ENCODE peak calls at places on chromosomes 13 and 19, in four cellular contexts. M is heart right ventricle; R is CD8-positive, alpha-beta memory T cell; B is CD8-positive, alpha-beta T cell. U is an unnamed sample.
A peak's percentile ranks its signal among the peaks of the same experiment; 100 is the strongest.

GRCh38 chr19:29876414-29876813 is 64.6 kb downstream of the CCNE1 start:
- DNase-seq in B (no peak), R (no peak), M (no peak), U (no peak)

GRCh38 chr19:40809358-40810086 is 10.5 kb downstream of the EGLN2 start:
- DNase-seq in R (no peak), B (no peak), M (no peak), U (no peak)

GRCh38 chr19:48856921-48857320 is 11.5 kb downstream of the PLEKHA4 start:
- DNase-seq in R (no peak), M (no peak), B (no peak), U (no peak)

GRCh38 chr13:93038187-93038586 is 188.4 kb upstream of the GPC6 start:
- DNase-seq in M (no peak), B (no peak), R (no peak), U (no peak)

GRCh38 chr13:38577048-38577447 is 109.8 kb upstream of the FREM2 start:
- DNase-seq in M (no peak), B (no peak), R (no peak), U (no peak)

GRCh38 chr13:31174018-31174417 is 12.3 kb upstream of the HSPH1 start:
- DNase-seq in B (no peak), R (no peak), M (no peak), U (no peak)

GRCh38 chr19:19485998-19486290 is 29.4 kb downstream of the TSSK6 start:
- DNase-seq in R (no peak), B (no peak), M (no peak), U (no peak)

GRCh38 chr19:52492991-52493470 is 34.4 kb upstream of the ZNF808 start:
- DNase-seq in B (no peak), M (peak; percentile 13), R (no peak), U (no peak)

GRCh38 chr13:27338207-27338606 is 67.6 kb downstream of the RASL11A start:
- DNase-seq in M (no peak), B (no peak), R (no peak), U (no peak)

GRCh38 chr19:20182232-20182785 is 15.3 kb downstream of the ZNF486 start:
- DNase-seq in M (no peak), R (no peak), B (no peak), U (no peak)

GRCh38 chr13:62512194-62513141 is 1096.8 kb upstream of the PCDH20 start:
- DNase-seq in M (no peak), R (no peak), B (no peak), U (no peak)

GRCh38 chr13:84641491-84641890 is 759.2 kb upstream of the SLITRK1 start:
- DNase-seq in B (no peak), R (no peak), M (no peak), U (no peak)

GRCh38 chr19:7478173-7478842 is 10.5 kb downstream of the PEX11G start:
- DNase-seq in R (no peak), B (no peak), M (no peak), U (no peak)

GRCh38 chr19:2049741-2050348 is 1.2 kb downstream of the MKNK2 start:
- DNase-seq in R (peak; percentile 34), M (peak; percentile 76), B (peak; percentile 58), U (peak; percentile 49)

GRCh38 chr13:46778095-46778494 is 18.9 kb downstream of the ESD start:
- DNase-seq in M (no peak), B (no peak), R (no peak), U (no peak)

GRCh38 chr19:15448014-15448777 is 1.6 kb downstream of the WIZ start:
- DNase-seq in M (no peak), B (no peak), R (no peak), U (no peak)

GRCh38 chr19:21463449-21464105 is 41.8 kb upstream of the ZNF429 start:
- DNase-seq in R (no peak), M (peak; percentile 38), B (no peak), U (no peak)

GRCh38 chr19:45645631-45646344 is 6.6 kb upstream of the EML2 start:
- DNase-seq in R (peak; percentile 70), B (peak; percentile 68), M (peak; percentile 84), U (peak; percentile 68)

GRCh38 chr13:111339366-111340143 is 19.1 kb downstream of the TEX29 start:
- DNase-seq in R (no peak), B (no peak), M (no peak), U (no peak)

GRCh38 chr13:37942929-37943328 is 73.4 kb upstream of the TRPC4 start:
- DNase-seq in M (no peak), B (no peak), R (no peak), U (no peak)

GRCh38 chr19:8393192-8393870 is 3.2 kb downstream of the RAB11B start:
- DNase-seq in M (no peak), B (no peak), R (no peak), U (no peak)

GRCh38 chr19:40231544-40232424 is 5.3 kb upstream of the CCNP start:
- DNase-seq in B (no peak), R (no peak), M (no peak), U (no peak)

GRCh38 chr19:47232422-47233211 is 1.6 kb upstream of the BBC3 start:
- DNase-seq in B (no peak), R (no peak), M (no peak), U (no peak)

GRCh38 chr13:79404361-79404760 is 1.7 kb downstream of the RBM26 start:
- DNase-seq in B (no peak), M (no peak), R (no peak), U (no peak)

GRCh38 chr13:31172535-31172934 is 10.8 kb upstream of the HSPH1 start:
- DNase-seq in B (no peak), R (no peak), M (no peak), U (no peak)

GRCh38 chr19:2426661-2427322 is 594 bp downstream of the TIMM13 start:
- DNase-seq in M (peak; percentile 51), R (no peak), B (peak; percentile 38), U (peak; percentile 12)

GRCh38 chr19:21765151-21765550 is 2.2 kb downstream of the ZNF100 start:
- DNase-seq in B (no peak), R (no peak), M (no peak), U (no peak)

GRCh38 chr19:17337675-17338439 is 504 bp downstream of the GTPBP3 start:
- DNase-seq in R (peak; percentile 6), M (no peak), B (no peak), U (no peak)

GRCh38 chr13:105446197-105446596 is 1089.3 kb downstream of the EFNB2 start:
- DNase-seq in B (no peak), R (no peak), M (no peak), U (no peak)

GRCh38 chr19:18357041-18357440 is 16.6 kb downstream of the PGPEP1 start:
- DNase-seq in M (no peak), B (no peak), R (no peak), U (no peak)

GRCh38 chr13:41978007-41978406 is 17.1 kb upstream of the VWA8 start:
- DNase-seq in M (no peak), B (no peak), R (no peak), U (no peak)

GRCh38 chr13:83881917-83882625 is at the start of gene SLITRK1:
- DNase-seq in M (peak; percentile 35), R (no peak), B (no peak), U (no peak)

GRCh38 chr13:91647361-91647970 is 249.0 kb downstream of the GPC5 start:
- DNase-seq in R (no peak), M (peak; percentile 9), B (no peak), U (no peak)

GRCh38 chr19:47231215-47232054 is 436 bp upstream of the BBC3 start:
- DNase-seq in B (peak; percentile 93), M (peak; percentile 92), R (peak; percentile 94), U (peak; percentile 90)

GRCh38 chr19:21513651-21514050 is 8.2 kb downstream of the ZNF429 start:
- DNase-seq in M (no peak), R (no peak), B (no peak), U (no peak)

GRCh38 chr19:56405062-56405461 is 930 bp downstream of the ZNF583 start:
- DNase-seq in M (no peak), R (no peak), B (no peak), U (no peak)

GRCh38 chr19:56403261-56403660 is 871 bp upstream of the ZNF583 start:
- DNase-seq in R (no peak), B (no peak), M (no peak), U (no peak)

GRCh38 chr19:56400485-56400884 is 3.6 kb upstream of the ZNF583 start:
- DNase-seq in B (no peak), M (no peak), R (no peak), U (no peak)

GRCh38 chr19:56404705-56405056 is 549 bp downstream of the ZNF583 start:
- DNase-seq in B (no peak), R (peak; percentile 15), M (no peak), U (no peak)

DNA sequence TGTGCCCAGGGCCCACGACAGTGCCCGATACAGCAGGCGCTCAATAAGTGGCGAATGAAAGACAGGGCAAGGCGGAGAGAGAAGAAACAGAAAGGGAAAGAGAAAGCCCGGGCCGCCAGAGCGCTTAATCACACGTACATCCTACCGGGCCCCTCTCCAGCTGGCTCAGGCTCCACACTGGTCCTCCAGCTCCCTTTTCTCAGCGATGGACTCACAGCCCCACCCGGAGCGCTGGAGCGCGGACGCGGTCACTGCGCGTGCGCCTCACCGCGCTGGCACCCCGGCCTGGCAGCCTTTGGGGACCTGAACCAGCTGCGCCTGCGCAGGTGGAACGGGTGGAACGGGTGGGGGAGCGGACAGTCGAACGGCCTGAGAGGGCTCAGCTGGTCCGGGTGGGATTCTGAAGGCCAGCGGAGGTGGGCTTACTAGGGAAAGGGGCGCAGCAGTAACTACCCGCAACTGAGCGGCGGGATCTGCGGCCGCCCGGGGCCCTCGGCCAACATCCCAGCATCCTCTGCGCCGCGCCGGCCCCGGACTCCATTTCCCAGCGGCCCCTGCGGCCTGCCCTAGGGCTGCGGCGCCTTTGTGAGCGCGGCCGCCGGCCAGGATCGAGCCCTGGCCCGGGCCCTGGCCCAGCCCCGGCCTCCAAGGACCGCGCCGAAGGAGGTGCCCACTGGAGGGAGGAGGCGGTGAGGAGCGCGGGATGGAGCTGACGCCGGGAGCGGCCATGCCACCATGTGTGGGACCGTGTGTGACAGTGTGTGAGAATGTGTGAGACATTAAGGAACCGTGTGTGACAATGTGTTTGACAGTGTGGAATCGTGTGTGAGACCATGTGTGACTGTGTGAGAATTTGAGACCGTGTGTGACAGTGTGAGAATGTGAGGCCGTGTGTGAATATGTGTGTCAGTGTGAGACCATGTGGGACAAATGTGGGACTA is at the start of gene ZNF583:
- DNase-seq in B (peak; percentile 90), M (peak; percentile 98), R (peak; percentile 86), U (peak; percentile 74)
- H3K9me3 ChIP-seq in B (peaks cover 22% of the 10 kb centered on the region), M (peaks cover 51% of the 10 kb centered on the region), R (peaks cover 23% of the 10 kb centered on the region), U (peaks cover 14% of the 10 kb centered on the region)

GRCh38 chr19:1038995-1039645 is 787 bp upstream of the ABCA7 start:
- DNase-seq in M (no peak), B (no peak), R (no peak), U (no peak)
- H3K4me3 ChIP-seq in M (peak overlapping the region; percentile 30), B (peak overlapping the region; percentile 96), R (peak overlapping the region; percentile 78), U (peak overlapping the region; percentile 61)

GRCh38 chr19:13063461-13064091 is 39.1 kb downstream of the LYL1 start:
- DNase-seq in B (no peak), R (no peak), M (peak; percentile 53), U (no peak)
- H3K4me1 ChIP-seq in B (peaks cover 8% of the 10 kb centered on the region), R (peaks cover 16% of the 10 kb centered on the region), M (peaks cover 100% of the 10 kb centered on the region), U (no peaks in the 10 kb centered on the region)

DNA sequence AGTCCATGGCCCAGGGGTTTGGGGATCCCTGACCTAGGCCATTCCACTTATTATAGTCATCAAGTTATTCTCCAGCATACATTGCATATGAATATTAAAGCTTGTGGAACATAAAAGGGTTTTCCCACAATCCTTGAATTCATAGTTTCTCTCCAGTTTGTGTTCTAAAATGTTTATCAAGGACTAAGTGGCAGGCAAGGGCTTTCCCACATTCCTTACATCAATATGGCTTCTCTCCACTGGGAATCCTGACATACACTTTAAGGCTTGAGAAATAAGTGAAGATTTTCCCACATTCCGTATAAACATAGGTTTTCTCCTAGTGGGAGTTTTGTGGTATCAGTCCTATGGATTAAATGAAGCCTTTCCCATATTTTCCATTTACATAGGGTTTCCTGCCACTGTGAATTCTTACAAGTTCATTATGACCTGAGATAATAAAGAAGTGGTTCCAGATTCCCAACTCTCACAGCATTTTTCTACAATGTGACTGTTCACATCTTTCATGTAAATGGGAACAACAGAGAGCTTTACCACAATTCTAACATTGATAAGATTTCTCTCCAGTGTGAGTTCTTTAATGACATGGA is 14.5 kb downstream of the ZNF426 start:
- DNase-seq in R (no peak), M (no peak), B (no peak), U (no peak)
- H3K9me3 ChIP-seq in R (peaks cover 51% of the 10 kb centered on the region), M (peaks cover 100% of the 10 kb centered on the region), B (peaks cover 53% of the 10 kb centered on the region), U (peaks cover 66% of the 10 kb centered on the region)

U was measured in effector memory CD4-positive, alpha-beta T cell.